ENCODE peak calls at places on chromosomes 2 and 18, in seven cellular contexts. W is immature natural killer cell, R is HT1080, P is NCI-H1417, N is HFFc6, Y is C1 segment of cervical spinal cord, B is RPMI7951. F is an unnamed sample.

GRCh38 chr2:132774189-132774588 is 104.2 kb upstream of the LYPD1 start:
- DNase-seq in W (no peak), R (no peak), P (no peak), N (no peak), Y (no peak), B (no peak), F (no peak)

GRCh38 chr2:9094117-9094516 is 90.6 kb upstream of the MBOAT2 start:
- DNase-seq in W (no peak), R (no peak), P (no peak), N (no peak), Y (no peak), B (no peak), F (no peak)

GRCh38 chr2:40037303-40037702 is 258.2 kb upstream of the THUMPD2 start:
- DNase-seq in W (no peak), R (no peak), P (no peak), N (no peak), Y (no peak), B (no peak), F (no peak)

GRCh38 chr2:112623913-112624777 is 21.6 kb upstream of the SLC20A1 start:
- DNase-seq in W (peak; percentile 70), R (peak; percentile 96), P (no peak), N (peak; percentile 84), Y (no peak), B (peak; percentile 98), F (no peak)

GRCh38 chr2:96072746-96073145 is 38.0 kb upstream of the GPAT2 start:
- DNase-seq in W (no peak), R (no peak), P (no peak), N (no peak), Y (no peak), B (no peak), F (no peak)

GRCh38 chr2:151946856-151947523 is 118.8 kb upstream of the ARL5A start:
- DNase-seq in W (peak; percentile 21), R (no peak), P (peak; percentile 1), N (no peak), Y (no peak), B (peak; percentile 8), F (peak; percentile 57)

GRCh38 chr2:85823951-85824350 is 64.8 kb downstream of the ST3GAL5 start:
- DNase-seq in W (no peak), R (no peak), P (no peak), N (no peak), Y (no peak), B (no peak), F (no peak)

GRCh38 chr2:239425496-239426098 is 24.8 kb upstream of the HDAC4 start:
- DNase-seq in W (no peak), R (no peak), P (no peak), N (no peak), Y (no peak), B (peak; percentile 77), F (no peak)

GRCh38 chr2:231503777-231504176 is 26.5 kb downstream of the NMUR1 start:
- DNase-seq in W (no peak), R (no peak), P (no peak), N (no peak), Y (no peak), B (no peak), F (no peak)

GRCh38 chr18:73577365-73577764 is 570.3 kb downstream of the FBXO15 start:
- DNase-seq in W (no peak), R (no peak), P (no peak), N (peak; percentile 52), Y (no peak), B (peak; percentile 18), F (no peak)

GRCh38 chr2:14427982-14428567 is 204.4 kb upstream of the LRATD1 start:
- DNase-seq in W (no peak), R (peak; percentile 48), P (no peak), N (peak; percentile 82), Y (no peak), B (peak; percentile 70), F (no peak)

GRCh38 chr2:241568738-241569137 is 10.2 kb downstream of the BOK start:
- DNase-seq in W (no peak), R (no peak), P (peak; percentile 15), N (no peak), Y (no peak), B (no peak), F (no peak)

GRCh38 chr2:65782996-65783650 is 350.7 kb upstream of the SPRED2 start:
- DNase-seq in W (no peak), R (no peak), P (no peak), N (no peak), Y (no peak), B (no peak), F (no peak)

GRCh38 chr18:41073372-41073954 is 881.6 kb upstream of the PIK3C3 start:
- DNase-seq in W (no peak), R (peak; percentile 65), P (no peak), N (peak; percentile 72), Y (no peak), B (peak; percentile 38), F (no peak)

GRCh38 chr2:230589497-230590015 is 123.1 kb upstream of the CAB39 start:
- DNase-seq in W (no peak), R (no peak), P (no peak), N (no peak), Y (no peak), B (no peak), F (no peak)

GRCh38 chr2:102678442-102678841 is 59.1 kb downstream of the SLC9A2 start:
- DNase-seq in W (no peak), R (no peak), P (no peak), N (no peak), Y (no peak), B (no peak), F (no peak)

GRCh38 chr2:221322741-221323140 is 249.4 kb downstream of the EPHA4 start:
- DNase-seq in W (no peak), R (no peak), P (no peak), N (no peak), Y (no peak), B (no peak), F (no peak)

GRCh38 chr2:149857344-149857743 is 269.8 kb upstream of the MMADHC start:
- DNase-seq in W (no peak), R (peak; percentile 9), P (no peak), N (peak; percentile 55), Y (no peak), B (peak; percentile 15), F (no peak)

GRCh38 chr2:128396500-128396891 is 77.8 kb upstream of the HS6ST1 start:
- DNase-seq in W (no peak), R (no peak), P (peak; percentile 13), N (no peak), Y (no peak), B (no peak), F (no peak)

F was measured in SK-MEL-5.